ENCODE peak calls at places on chromosomes 11 and 22, in seven cellular contexts. One of them, this sample, is unnamed.

GRCh38 chr11:76296731-76297130 is 84.2 kb downstream of the THAP12 start:
- DNase-seq in heart right ventricle: no peak
- DNase-seq in transverse colon: no peak
- DNase-seq in cardiac muscle cell: no peak
- DNase-seq in psoas muscle: no peak
- DNase-seq in tibial artery: no peak
- DNase-seq in lower leg skin: no peak
- DNase-seq in this sample: no peak

GRCh38 chr22:21041937-21042336 is 3.8 kb upstream of the LRRC74B start:
- DNase-seq in lower leg skin: no peak
- DNase-seq in heart right ventricle: no peak
- DNase-seq in transverse colon: no peak
- DNase-seq in cardiac muscle cell: no peak
- DNase-seq in psoas muscle: peak
- DNase-seq in tibial artery: no peak
- DNase-seq in this sample: peak

GRCh38 chr11:11588890-11589289 is 32.9 kb downstream of the GALNT18 start:
- DNase-seq in tibial artery: peak
- DNase-seq in lower leg skin: no peak
- DNase-seq in heart right ventricle: no peak
- DNase-seq in psoas muscle: no peak
- DNase-seq in transverse colon: no peak
- DNase-seq in cardiac muscle cell: no peak
- DNase-seq in this sample: no peak

GRCh38 chr11:133898031-133898769 is 52.9 kb upstream of the SPATA19 start:
- DNase-seq in psoas muscle: no peak
- DNase-seq in cardiac muscle cell: no peak
- DNase-seq in heart right ventricle: no peak
- DNase-seq in lower leg skin: no peak
- DNase-seq in transverse colon: no peak
- DNase-seq in tibial artery: peak
- DNase-seq in this sample: no peak

GRCh38 chr22:49208768-49209252 is 618.9 kb downstream of the BRD1 start:
- DNase-seq in tibial artery: peak
- DNase-seq in cardiac muscle cell: peak
- DNase-seq in psoas muscle: no peak
- DNase-seq in lower leg skin: no peak
- DNase-seq in transverse colon: no peak
- DNase-seq in heart right ventricle: no peak
- DNase-seq in this sample: peak

GRCh38 chr11:31779268-31779879 is 31.7 kb downstream of the PAX6 start:
- DNase-seq in heart right ventricle: no peak
- DNase-seq in tibial artery: no peak
- DNase-seq in cardiac muscle cell: no peak
- DNase-seq in psoas muscle: no peak
- DNase-seq in lower leg skin: no peak
- DNase-seq in transverse colon: no peak
- DNase-seq in this sample: peak

GRCh38 chr11:67401495-67402191 is at the start of gene PPP1CA:
- DNase-seq in heart right ventricle: peak
- DNase-seq in cardiac muscle cell: peak
- DNase-seq in transverse colon: peak
- DNase-seq in tibial artery: peak
- DNase-seq in lower leg skin: peak
- DNase-seq in psoas muscle: peak
- DNase-seq in this sample: peak

GRCh38 chr11:64728757-64729365 is 5.9 kb upstream of the NRXN2 start:
- DNase-seq in psoas muscle: no peak
- DNase-seq in tibial artery: no peak
- DNase-seq in transverse colon: no peak
- DNase-seq in cardiac muscle cell: no peak
- DNase-seq in lower leg skin: no peak
- DNase-seq in heart right ventricle: no peak
- DNase-seq in this sample: peak

GRCh38 chr22:47090591-47091240 is 328.3 kb downstream of the TBC1D22A start:
- DNase-seq in cardiac muscle cell: no peak
- DNase-seq in psoas muscle: no peak
- DNase-seq in heart right ventricle: no peak
- DNase-seq in lower leg skin: peak
- DNase-seq in transverse colon: no peak
- DNase-seq in tibial artery: peak
- DNase-seq in this sample: no peak

GRCh38 chr11:46560300-46561025 is 33.4 kb downstream of the AMBRA1 start:
- DNase-seq in tibial artery: no peak
- DNase-seq in heart right ventricle: no peak
- DNase-seq in cardiac muscle cell: no peak
- DNase-seq in lower leg skin: no peak
- DNase-seq in psoas muscle: no peak
- DNase-seq in transverse colon: no peak
- DNase-seq in this sample: no peak

GRCh38 chr11:68383976-68384501 is 71.6 kb downstream of the LRP5 start:
- DNase-seq in cardiac muscle cell: peak
- DNase-seq in tibial artery: peak
- DNase-seq in psoas muscle: peak
- DNase-seq in lower leg skin: peak
- DNase-seq in transverse colon: peak
- DNase-seq in heart right ventricle: peak
- DNase-seq in this sample: peak

GRCh38 chr22:29642694-29643093 is 39.3 kb downstream of the NF2 start:
- DNase-seq in transverse colon: no peak
- DNase-seq in tibial artery: no peak
- DNase-seq in heart right ventricle: no peak
- DNase-seq in lower leg skin: no peak
- DNase-seq in psoas muscle: no peak
- DNase-seq in cardiac muscle cell: no peak
- DNase-seq in this sample: no peak

GRCh38 chr22:32717337-32718240 is 83.9 kb upstream of the TIMP3 start:
- DNase-seq in heart right ventricle: peak
- DNase-seq in psoas muscle: peak
- DNase-seq in tibial artery: no peak
- DNase-seq in transverse colon: no peak
- DNase-seq in cardiac muscle cell: no peak
- DNase-seq in lower leg skin: no peak
- DNase-seq in this sample: peak

GRCh38 chr11:114075891-114076441 is 16.5 kb downstream of the ZBTB16 start:
- DNase-seq in heart right ventricle: peak
- DNase-seq in tibial artery: no peak
- DNase-seq in transverse colon: no peak
- DNase-seq in lower leg skin: no peak
- DNase-seq in psoas muscle: peak
- DNase-seq in cardiac muscle cell: peak
- DNase-seq in this sample: peak

GRCh38 chr11:2950825-2951224 is 21.6 kb upstream of the PHLDA2 start:
- DNase-seq in cardiac muscle cell: no peak
- DNase-seq in psoas muscle: no peak
- DNase-seq in lower leg skin: no peak
- DNase-seq in heart right ventricle: no peak
- DNase-seq in tibial artery: no peak
- DNase-seq in transverse colon: no peak
- DNase-seq in this sample: no peak

GRCh38 chr11:2265396-2265795 is 5.0 kb downstream of the ASCL2 start:
- DNase-seq in transverse colon: no peak
- DNase-seq in heart right ventricle: no peak
- DNase-seq in tibial artery: no peak
- DNase-seq in lower leg skin: peak
- DNase-seq in cardiac muscle cell: no peak
- DNase-seq in psoas muscle: peak
- DNase-seq in this sample: peak

GRCh38 chr11:37184371-37184770 is 586.3 kb upstream of the RAG2 start:
- DNase-seq in lower leg skin: no peak
- DNase-seq in transverse colon: no peak
- DNase-seq in cardiac muscle cell: no peak
- DNase-seq in heart right ventricle: no peak
- DNase-seq in tibial artery: no peak
- DNase-seq in psoas muscle: no peak
- DNase-seq in this sample: no peak

DNA sequence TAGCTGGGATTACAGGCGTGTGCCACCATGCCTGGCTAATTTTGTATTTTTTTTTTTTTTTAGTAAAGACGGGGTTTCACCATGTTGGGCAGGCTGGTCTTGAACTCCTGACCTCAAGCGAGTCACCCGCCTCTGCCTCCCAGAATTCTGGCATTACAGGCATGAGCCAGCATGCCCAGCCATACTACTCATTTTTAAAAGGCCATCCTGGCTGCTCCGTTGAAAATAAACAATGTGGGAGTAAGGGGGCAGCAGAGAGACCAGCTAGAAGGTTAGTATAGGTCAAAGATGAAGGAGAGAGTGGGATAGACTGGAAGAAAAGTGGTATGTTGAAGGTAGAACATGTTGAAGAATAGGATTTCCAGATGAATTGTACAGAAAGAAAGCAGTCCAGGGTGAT is 17.6 kb upstream of the LIN7C start:
- DNase-seq in cardiac muscle cell: peak
- DNase-seq in psoas muscle: no peak
- DNase-seq in transverse colon: no peak
- DNase-seq in lower leg skin: no peak
- DNase-seq in heart right ventricle: no peak
- DNase-seq in tibial artery: no peak
- DNase-seq in this sample: no peak
- TF ChIP-seq CTCF in cardiac muscle cell: peak
- TF ChIP-seq CTCF in psoas muscle: no peak
- TF ChIP-seq CTCF in transverse colon: no peak
- TF ChIP-seq CTCF in lower leg skin: no peak
- TF ChIP-seq CTCF in heart right ventricle: peak
- TF ChIP-seq CTCF in tibial artery: no peak
- TF ChIP-seq CTCF in this sample: peak

GRCh38 chr22:39631857-39632256 is 61.3 kb downstream of the CACNA1I start:
- DNase-seq in heart right ventricle: no peak
- DNase-seq in tibial artery: no peak
- DNase-seq in cardiac muscle cell: no peak
- DNase-seq in transverse colon: no peak
- DNase-seq in lower leg skin: no peak
- DNase-seq in psoas muscle: no peak
- DNase-seq in this sample: no peak
- TF ChIP-seq CTCF in heart right ventricle: no peak
- TF ChIP-seq CTCF in tibial artery: no peak
- TF ChIP-seq CTCF in cardiac muscle cell: no peak
- TF ChIP-seq CTCF in transverse colon: no peak
- TF ChIP-seq CTCF in lower leg skin: no peak
- TF ChIP-seq CTCF in psoas muscle: no peak
- TF ChIP-seq CTCF in this sample: no peak

GRCh38 chr22:26892401-26893033 is 235.1 kb downstream of the MIAT start:
- DNase-seq in transverse colon: peak
- DNase-seq in psoas muscle: no peak
- DNase-seq in lower leg skin: no peak
- DNase-seq in heart right ventricle: no peak
- DNase-seq in cardiac muscle cell: peak
- DNase-seq in tibial artery: no peak
- DNase-seq in this sample: no peak

GRCh38 chr22:26889794-26890193 is 232.4 kb downstream of the MIAT start:
- DNase-seq in psoas muscle: no peak
- DNase-seq in lower leg skin: no peak
- DNase-seq in heart right ventricle: no peak
- DNase-seq in transverse colon: no peak
- DNase-seq in cardiac muscle cell: no peak
- DNase-seq in tibial artery: no peak
- DNase-seq in this sample: no peak

GRCh38 chr22:26891431-26891830 is 234.0 kb downstream of the MIAT start:
- DNase-seq in transverse colon: no peak
- DNase-seq in cardiac muscle cell: no peak
- DNase-seq in tibial artery: no peak
- DNase-seq in psoas muscle: no peak
- DNase-seq in heart right ventricle: no peak
- DNase-seq in lower leg skin: no peak
- DNase-seq in this sample: no peak

GRCh38 chr22:26888887-26889286 is 231.5 kb downstream of the MIAT start:
- DNase-seq in lower leg skin: no peak
- DNase-seq in tibial artery: no peak
- DNase-seq in transverse colon: no peak
- DNase-seq in heart right ventricle: no peak
- DNase-seq in cardiac muscle cell: no peak
- DNase-seq in psoas muscle: no peak
- DNase-seq in this sample: no peak

GRCh38 chr22:26890870-26891269 is 233.5 kb downstream of the MIAT start:
- DNase-seq in cardiac muscle cell: peak
- DNase-seq in lower leg skin: no peak
- DNase-seq in heart right ventricle: no peak
- DNase-seq in tibial artery: no peak
- DNase-seq in transverse colon: no peak
- DNase-seq in psoas muscle: no peak
- DNase-seq in this sample: no peak
- TF ChIP-seq CTCF in cardiac muscle cell: no peak
- TF ChIP-seq CTCF in lower leg skin: no peak
- TF ChIP-seq CTCF in heart right ventricle: no peak
- TF ChIP-seq CTCF in tibial artery: no peak
- TF ChIP-seq CTCF in transverse colon: no peak
- TF ChIP-seq CTCF in psoas muscle: no peak
- TF ChIP-seq CTCF in this sample: no peak

GRCh38 chr11:110428956-110429613 is 663 bp upstream of the FDX1 start:
- DNase-seq in heart right ventricle: no peak
- DNase-seq in tibial artery: no peak
- DNase-seq in cardiac muscle cell: no peak
- DNase-seq in psoas muscle: no peak
- DNase-seq in transverse colon: no peak
- DNase-seq in lower leg skin: no peak
- DNase-seq in this sample: no peak

GRCh38 chr11:110431212-110432073 is 1.7 kb downstream of the FDX1 start:
- DNase-seq in psoas muscle: no peak
- DNase-seq in heart right ventricle: no peak
- DNase-seq in lower leg skin: no peak
- DNase-seq in cardiac muscle cell: no peak
- DNase-seq in transverse colon: no peak
- DNase-seq in tibial artery: no peak
- DNase-seq in this sample: peak

GRCh38 chr11:110428040-110428439 is 1.7 kb upstream of the FDX1 start:
- DNase-seq in heart right ventricle: no peak
- DNase-seq in cardiac muscle cell: no peak
- DNase-seq in lower leg skin: no peak
- DNase-seq in psoas muscle: no peak
- DNase-seq in transverse colon: no peak
- DNase-seq in tibial artery: no peak
- DNase-seq in this sample: no peak

GRCh38 chr11:110430267-110431211 is 791 bp downstream of the FDX1 start:
- DNase-seq in transverse colon: peak
- DNase-seq in heart right ventricle: peak
- DNase-seq in tibial artery: peak
- DNase-seq in lower leg skin: no peak
- DNase-seq in psoas muscle: no peak
- DNase-seq in cardiac muscle cell: peak
- DNase-seq in this sample: peak

DNA sequence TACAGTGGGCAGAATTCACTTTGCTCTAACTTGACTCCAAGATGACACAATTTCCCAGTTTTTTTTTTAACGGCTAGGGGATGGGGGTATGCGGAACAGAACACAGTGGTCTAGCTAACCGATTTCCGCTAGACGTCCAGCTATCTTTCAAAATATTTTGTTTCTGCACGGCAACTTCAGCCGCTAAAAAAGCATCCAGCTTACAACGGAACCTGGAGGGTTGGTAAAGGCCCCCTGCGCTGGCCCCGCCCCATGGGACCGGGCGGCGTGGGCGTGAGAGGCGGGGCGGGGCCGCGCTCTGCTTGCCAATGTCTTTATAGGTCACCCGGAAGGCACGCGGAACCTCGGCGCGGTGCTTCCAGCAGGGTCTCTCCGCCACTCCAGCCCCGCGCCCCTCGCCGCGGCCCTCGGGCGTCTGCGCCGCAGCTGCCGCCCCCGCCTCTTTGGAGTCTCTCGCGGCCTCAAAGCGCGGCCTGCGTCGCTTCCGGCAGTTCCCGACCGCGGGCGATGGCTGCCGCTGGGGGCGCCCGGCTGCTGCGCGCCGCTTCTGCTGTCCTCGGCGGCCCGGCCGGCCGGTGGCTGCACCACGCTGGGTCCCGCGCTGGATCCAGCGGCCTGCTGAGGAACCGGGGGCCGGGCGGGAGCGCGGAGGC is at the start of gene FDX1:
- DNase-seq in tibial artery: peak
- DNase-seq in lower leg skin: peak
- DNase-seq in heart right ventricle: peak
- DNase-seq in transverse colon: peak
- DNase-seq in psoas muscle: peak
- DNase-seq in cardiac muscle cell: peak
- DNase-seq in this sample: peak
- TF ChIP-seq CTCF in tibial artery: peak
- TF ChIP-seq CTCF in lower leg skin: no peak
- TF ChIP-seq CTCF in heart right ventricle: peak
- TF ChIP-seq CTCF in transverse colon: peak
- TF ChIP-seq CTCF in psoas muscle: peak
- TF ChIP-seq CTCF in cardiac muscle cell: peak
- TF ChIP-seq CTCF in this sample: peak

This sample was measured in osteoblast.